ENCODE peak calls at places on chromosomes 6 and 20, in five cellular contexts. N, A, R, M and G are unnamed samples.

GRCh38 chr6:75205776-75206334 is at the start of gene COL12A1:
- DNase-seq in N (no peak), M (peak), R (no peak), A (no peak), G (peak)

GRCh38 chr6:98834060-98835031 is at the start of gene POU3F2:
- DNase-seq in N (peak), R (peak), A (peak), M (no peak), G (peak)

GRCh38 chr6:13378669-13379590 is 50.6 kb upstream of the TBC1D7 start:
- DNase-seq in N (no peak), A (peak), R (peak), M (no peak), G (peak)

GRCh38 chr6:125294036-125294435 is 7.7 kb downstream of the HDDC2 start:
- DNase-seq in A (no peak), R (no peak), N (no peak), M (no peak), G (no peak)

GRCh38 chr6:166032366-166033171 is 135.1 kb downstream of the TBXT start:
- DNase-seq in A (no peak), N (no peak), M (peak), R (no peak), G (no peak)

GRCh38 chr6:56677559-56677958 is 34.9 kb upstream of the DST start:
- DNase-seq in N (no peak), A (no peak), R (no peak), M (no peak), G (no peak)

GRCh38 chr20:49539481-49540231 is 28.3 kb downstream of the PTGIS start:
- DNase-seq in N (no peak), M (no peak), R (no peak), A (no peak), G (no peak)

GRCh38 chr6:143696327-143697000 is 18.7 kb downstream of the PHACTR2 start:
- DNase-seq in R (no peak), M (no peak), N (no peak), A (no peak), G (no peak)

GRCh38 chr6:157222201-157222981 is 100.9 kb downstream of the TMEM242 start:
- DNase-seq in M (no peak), A (no peak), R (no peak), N (no peak), G (no peak)

GRCh38 chr6:155402656-155403304 is 52.9 kb downstream of the NOX3 start:
- DNase-seq in N (no peak), R (no peak), M (no peak), A (no peak), G (no peak)

GRCh38 chr6:34391023-34391485 is 1.4 kb downstream of the NUDT3 start:
- DNase-seq in N (peak), A (no peak), R (peak), M (peak), G (no peak)

DNA sequence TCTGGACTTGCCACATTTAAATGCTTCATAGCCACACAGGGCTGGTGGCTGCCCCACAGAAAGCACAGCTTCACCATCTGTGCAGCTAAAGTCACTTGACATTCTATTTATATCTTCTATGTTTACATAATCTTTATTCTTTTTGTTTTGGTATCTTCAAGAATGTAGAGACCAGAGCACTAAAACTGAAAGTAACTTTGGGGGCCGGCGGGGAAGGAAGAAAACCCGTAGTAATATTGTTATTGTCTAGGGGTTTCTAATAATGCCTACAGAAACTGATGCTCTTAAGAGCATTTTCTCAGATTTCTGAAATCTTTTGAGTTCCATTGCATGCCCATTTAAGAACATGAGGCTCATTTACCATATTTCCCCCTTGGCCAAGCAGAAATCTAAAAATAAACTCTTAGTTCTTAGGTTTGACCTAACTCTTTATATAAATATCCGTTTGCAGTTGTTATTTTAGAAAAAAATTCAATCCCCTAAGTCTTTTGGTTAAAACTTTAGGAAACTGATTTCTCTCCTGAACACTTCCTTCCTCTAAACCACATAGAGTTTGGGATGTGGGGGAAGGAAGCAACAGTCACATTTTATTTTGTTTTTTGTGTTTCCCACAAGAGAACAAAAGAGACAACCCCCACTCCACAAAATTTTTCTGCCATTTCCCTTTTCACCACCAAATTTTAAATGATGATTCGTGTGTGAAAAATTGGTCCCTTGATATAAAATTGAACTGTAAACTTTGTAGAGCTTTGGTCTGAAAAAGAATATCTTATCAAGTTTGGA is 207.6 kb downstream of the OGFRL1 start:
- DNase-seq in N (no peak), M (peak), R (no peak), A (peak), G (no peak)
- H3K4me3 ChIP-seq in N (no peak), M (peak), R (no peak), A (peak), G (no peak)

DNA sequence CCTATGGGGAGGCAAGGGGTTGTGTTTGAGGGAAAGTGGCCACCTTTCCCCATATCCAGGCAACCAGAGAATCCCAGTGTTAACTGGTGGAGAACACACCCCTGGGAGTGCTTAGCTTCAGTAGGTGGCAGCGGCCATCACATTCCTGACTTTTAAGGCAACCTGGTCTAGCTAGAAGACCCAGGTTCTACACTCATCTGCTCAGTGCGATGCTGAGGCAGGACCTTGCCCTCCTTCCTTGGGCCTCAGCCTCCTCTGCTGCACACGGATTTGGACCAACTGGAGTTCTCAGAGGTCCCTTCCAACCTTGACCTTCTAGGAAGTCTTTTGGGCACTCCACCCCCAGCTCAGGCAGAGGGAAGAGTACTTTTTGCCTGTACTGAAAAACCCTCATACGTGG is 3.0 kb downstream of the CCND3 start:
- DNase-seq in M (no peak), A (no peak), R (no peak), N (no peak), G (no peak)
- H3K27ac ChIP-seq in M (peak), A (no peak), R (no peak), N (peak), G (no peak)

GRCh38 chr20:15599961-15600360 is 973.3 kb downstream of the KIF16B start:
- DNase-seq in A (no peak), R (no peak), N (no peak), M (no peak), G (no peak)

GRCh38 chr20:15596220-15596875 is 976.9 kb downstream of the KIF16B start:
- DNase-seq in A (no peak), M (no peak), N (no peak), R (no peak), G (no peak)

GRCh38 chr20:15593061-15593460 is 980.2 kb downstream of the KIF16B start:
- DNase-seq in A (no peak), R (no peak), M (no peak), N (no peak), G (peak)

GRCh38 chr20:15597306-15597705 is 975.9 kb downstream of the KIF16B start:
- DNase-seq in A (no peak), M (no peak), N (no peak), R (peak), G (no peak)

GRCh38 chr20:15594296-15594695 is 979.0 kb downstream of the KIF16B start:
- DNase-seq in M (no peak), N (no peak), R (peak), A (no peak), G (no peak)
- H3K4me3 ChIP-seq in M (no peak), N (no peak), R (no peak), A (no peak), G (no peak)

GRCh38 chr20:373171-373890 is 7.2 kb upstream of the TRIB3 start:
- DNase-seq in M (peak), N (peak), A (no peak), R (no peak), G (no peak)
- H3K27ac ChIP-seq in M (peak), N (peak), A (no peak), R (no peak), G (no peak)

GRCh38 chr6:42961020-42961470 is 491 bp downstream of the GNMT start:
- DNase-seq in R (no peak), A (no peak), M (no peak), N (no peak), G (no peak)
- H3K4me3 ChIP-seq in R (no peak), A (peak), M (peak), N (no peak), G (peak)

DNA sequence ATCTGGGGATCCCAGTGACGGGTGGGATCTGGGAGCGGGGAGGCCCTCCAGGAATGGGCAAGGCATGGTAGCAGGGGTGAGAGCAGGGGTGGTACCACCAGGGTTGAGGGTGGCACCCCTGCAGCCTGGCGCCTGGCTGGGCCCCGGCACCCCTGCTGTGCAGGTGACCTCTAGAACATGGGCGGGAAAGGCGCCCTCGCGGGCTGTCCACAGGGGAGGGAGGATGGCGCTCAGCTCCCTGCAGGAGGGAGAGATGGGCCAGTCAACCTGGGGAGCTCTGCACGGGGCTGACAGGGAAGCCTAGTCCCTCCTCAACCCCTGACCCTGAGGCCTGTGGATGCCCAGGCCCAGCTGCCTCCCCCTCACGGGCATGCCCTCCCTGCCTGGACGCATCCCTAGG is 61.6 kb upstream of the SLCO4A1 start:
- DNase-seq in N (no peak), A (no peak), R (no peak), M (no peak), G (no peak)
- H3K27ac ChIP-seq in N (no peak), A (no peak), R (no peak), M (no peak), G (no peak)

GRCh38 chr6:22129751-22130150 is 167.1 kb downstream of the PRL start:
- DNase-seq in N (no peak), A (no peak), R (no peak), M (no peak), G (no peak)
- H3K4me3 ChIP-seq in N (no peak), A (no peak), R (no peak), M (no peak), G (no peak)

DNA sequence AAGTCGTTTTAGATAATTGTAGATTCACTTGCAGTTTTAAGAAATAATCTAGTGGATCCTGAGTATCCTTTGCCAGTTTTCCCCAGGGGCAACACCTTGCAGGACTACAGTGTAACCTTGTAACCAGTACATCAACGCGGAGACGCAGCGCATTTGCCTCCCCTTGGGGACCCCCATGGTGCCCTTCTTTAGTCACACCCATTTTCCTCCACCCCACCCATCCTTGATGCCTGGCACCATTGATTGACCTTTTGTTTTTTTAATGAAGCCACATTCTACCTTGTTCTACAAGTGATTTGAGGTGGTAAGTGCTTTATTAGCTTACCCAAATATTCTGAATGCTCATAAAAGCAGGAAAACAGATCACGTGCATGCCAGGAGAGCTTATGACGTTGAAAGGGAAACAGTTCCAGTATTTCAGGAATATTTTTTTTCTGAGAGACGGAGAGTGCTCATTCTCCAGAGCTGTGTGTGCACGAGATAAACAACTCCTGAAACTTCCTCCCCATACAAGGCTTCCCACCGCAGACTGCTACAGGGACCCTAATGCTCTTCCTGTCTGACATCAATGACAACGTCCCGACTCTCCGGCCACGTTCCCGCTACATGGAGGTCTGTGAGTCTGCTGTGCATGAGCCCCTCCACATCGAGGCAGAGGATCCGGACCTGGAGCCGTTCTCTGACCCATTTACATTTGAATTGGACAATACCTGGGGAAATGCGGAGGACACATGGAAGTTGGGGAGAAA is 35.7 kb downstream of the CDH26 start:
- DNase-seq in R (no peak), A (no peak), N (no peak), M (no peak), G (no peak)
- H3K27ac ChIP-seq in R (no peak), A (no peak), N (no peak), M (no peak), G (no peak)

DNA sequence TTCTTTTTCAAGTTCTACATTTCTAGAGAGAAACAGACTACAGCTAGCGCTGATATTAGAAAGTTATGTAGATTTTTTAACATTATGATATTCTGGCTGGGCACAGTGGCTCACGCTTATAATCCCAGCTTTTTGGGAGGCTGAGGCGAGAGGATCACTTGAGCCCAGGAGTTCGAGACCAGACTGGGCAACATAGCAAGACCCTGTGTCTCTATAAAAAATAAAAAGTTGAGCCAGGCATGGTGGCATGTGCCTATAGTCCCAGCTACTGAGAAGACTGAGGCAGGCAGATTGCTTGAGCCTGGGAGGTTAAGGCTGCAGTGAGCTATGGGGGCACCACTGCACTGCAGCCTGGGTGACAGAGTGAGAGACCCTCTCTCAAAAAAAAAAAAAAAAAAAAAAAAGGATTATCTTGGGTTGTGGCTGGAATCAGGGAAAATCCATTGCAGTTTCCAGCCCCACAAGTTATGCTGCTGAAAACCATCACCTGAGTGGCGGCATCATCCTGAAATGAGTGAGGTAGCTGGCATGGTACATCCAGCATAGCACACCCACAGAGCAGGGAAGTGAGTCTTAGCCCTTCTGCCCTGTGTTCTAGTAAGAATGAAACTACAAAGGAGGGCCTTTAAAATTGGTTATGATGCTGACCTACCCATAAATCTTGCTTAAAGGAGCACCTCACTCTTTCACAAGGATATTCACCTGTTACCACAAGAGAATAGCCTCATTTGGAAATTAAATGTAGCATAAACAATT is 119.4 kb downstream of the NFATC2 start:
- DNase-seq in N (no peak), A (no peak), R (no peak), M (no peak), G (no peak)
- H3K4me3 ChIP-seq in N (no peak), A (no peak), R (no peak), M (no peak), G (no peak)

GRCh38 chr6:117483004-117483644 is 650 bp downstream of the DCBLD1 start:
- DNase-seq in A (peak), M (peak), R (peak), N (peak), G (peak)

GRCh38 chr6:117483645-117484016 is 1.2 kb downstream of the DCBLD1 start:
- DNase-seq in R (no peak), A (peak), M (no peak), N (peak), G (no peak)

GRCh38 chr6:117482240-117483003 is at the start of gene DCBLD1:
- DNase-seq in A (peak), N (peak), M (peak), R (peak), G (peak)

GRCh38 chr6:117485433-117485832 is 3.0 kb downstream of the DCBLD1 start:
- DNase-seq in A (no peak), M (no peak), N (no peak), R (no peak), G (no peak)

GRCh38 chr6:117484052-117484646 is 1.7 kb downstream of the DCBLD1 start:
- DNase-seq in A (no peak), M (no peak), N (no peak), R (no peak), G (no peak)
- H3K27ac ChIP-seq in A (peak), M (peak), N (no peak), R (no peak), G (no peak)